ENCODE peak calls at places on chromosomes 12 and 14, in eight cellular contexts. Q is progenitor cell of endocrine pancreas, T is IMR-90, H is spleen, O is activated B cell treated with CpG ODN at 0.5 μM for 24 hours, D is hepatocyte, M is A549, R is choroid plexus epithelial cell. S is an unnamed sample.

GRCh38 chr12:86148071-86148470 is 108.1 kb downstream of the MGAT4C start:
- DNase-seq in R (no peak), T (no peak), M (no peak), D (no peak), O (no peak), H (no peak), Q (no peak), S (peak; percentile 84)

GRCh38 chr14:96192975-96193805 is 11.4 kb upstream of the BDKRB2 start:
- DNase-seq in Q (no peak), T (no peak), M (no peak), R (no peak), D (no peak), O (no peak), H (no peak), S (no peak)

GRCh38 chr12:108849653-108850052 is 7.7 kb downstream of the SSH1 start:
- DNase-seq in M (peak; percentile 47), O (no peak), Q (no peak), H (peak; percentile 22), R (peak; percentile 64), D (no peak), T (no peak), S (no peak)

GRCh38 chr12:122061253-122061652 is 17.3 kb upstream of the MLXIP start:
- DNase-seq in D (no peak), O (no peak), T (no peak), H (no peak), R (no peak), M (no peak), Q (no peak), S (no peak)

GRCh38 chr12:65740873-65741600 is 83.2 kb upstream of the HMGA2 start:
- DNase-seq in D (peak; percentile 89), O (peak; percentile 49), Q (peak; percentile 90), R (peak; percentile 87), H (peak; percentile 76), M (peak; percentile 84), T (peak; percentile 74), S (peak; percentile 87)

GRCh38 chr12:94770777-94771176 is 120.4 kb upstream of the TMCC3 start:
- DNase-seq in O (no peak), D (no peak), R (no peak), H (no peak), Q (no peak), M (no peak), T (no peak), S (no peak)

GRCh38 chr14:91649930-91650329 is 82.0 kb downstream of the CATSPERB start:
- DNase-seq in H (no peak), D (peak; percentile 35), R (peak; percentile 77), O (no peak), T (peak; percentile 49), M (peak; percentile 55), Q (no peak), S (peak; percentile 72)

GRCh38 chr12:104568881-104569280 is 112.1 kb downstream of the CHST11 start:
- DNase-seq in O (no peak), R (no peak), Q (no peak), D (no peak), T (no peak), M (no peak), H (no peak), S (no peak)

GRCh38 chr14:103686831-103687485 is 28.3 kb downstream of the XRCC3 start:
- DNase-seq in Q (no peak), O (no peak), D (no peak), T (peak; percentile 55), R (peak; percentile 87), H (no peak), M (no peak), S (no peak)

GRCh38 chr14:90675399-90675798 is 140.8 kb downstream of the TTC7B start:
- DNase-seq in T (peak; percentile 75), R (no peak), M (no peak), O (no peak), H (no peak), D (no peak), Q (no peak), S (no peak)

DNA sequence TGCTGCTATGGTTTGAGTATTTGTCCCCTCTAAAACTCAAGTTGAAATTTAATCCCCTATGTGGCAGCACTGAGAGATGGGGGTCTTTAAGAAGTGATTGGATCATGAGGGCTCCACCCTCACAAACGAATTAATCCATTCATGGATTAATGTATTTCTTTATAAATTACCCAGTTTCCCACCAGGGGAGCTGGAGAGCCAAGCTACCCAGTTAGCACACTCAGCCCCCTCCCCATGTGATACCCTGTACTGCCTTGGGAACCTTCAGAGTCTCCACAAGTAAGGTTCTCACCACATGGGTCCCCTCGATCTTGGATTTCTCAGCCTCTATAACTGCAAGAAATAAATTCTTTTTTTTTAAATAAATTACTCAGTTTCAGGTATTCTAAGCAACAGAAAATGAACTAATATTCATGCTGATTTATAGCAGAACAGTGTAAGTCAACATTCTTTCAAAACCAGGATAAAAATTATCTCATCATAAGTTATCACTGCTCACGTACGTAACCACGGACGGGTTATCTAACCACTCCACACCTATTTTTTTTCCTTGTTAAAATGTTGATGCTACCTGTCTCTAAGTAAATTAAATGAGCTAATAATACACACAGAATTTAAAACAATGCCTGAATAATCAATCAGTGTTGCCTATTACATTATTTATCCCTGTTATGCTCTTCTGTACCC is 3.6 kb downstream of the NAP1L1 start:
- DNase-seq in O (no peak), R (peak; percentile 20), H (no peak), M (peak; percentile 37), T (no peak), Q (no peak), D (peak; percentile 6), S (no peak)
- TF ChIP-seq CTCF in O (no peak), R (peak; percentile 45), H (no peak), M (no peak), T (peak; percentile 37), Q (peak; percentile 42), D (peak; percentile 4), S (peak; percentile 8)

GRCh38 chr12:57490126-57490525 is 2.3 kb downstream of the MARS1 start:
- DNase-seq in M (no peak), D (no peak), H (peak; percentile 62), Q (no peak), T (no peak), R (no peak), O (no peak), S (no peak)

GRCh38 chr12:57487597-57488396 is at the start of gene MARS1:
- DNase-seq in D (peak; percentile 97), O (peak; percentile 83), M (peak; percentile 98), H (peak; percentile 98), T (peak; percentile 96), Q (peak; percentile 72), R (peak; percentile 97), S (peak; percentile 98)

GRCh38 chr12:57489157-57489641 is 1.3 kb downstream of the MARS1 start:
- DNase-seq in M (no peak), Q (no peak), H (peak; percentile 49), R (peak; percentile 23), D (no peak), O (no peak), T (peak; percentile 55), S (no peak)

GRCh38 chr12:57488397-57489156 is 709 bp downstream of the MARS1 start:
- DNase-seq in Q (no peak), H (peak; percentile 64), T (peak; percentile 35), R (peak; percentile 39), O (no peak), D (no peak), M (no peak), S (no peak)

GRCh38 chr12:57491393-57492280 is 3.8 kb downstream of the MARS1 start:
- DNase-seq in D (no peak), Q (no peak), M (peak; percentile 56), R (no peak), O (no peak), H (peak; percentile 25), T (no peak), S (no peak)
- TF ChIP-seq CTCF in D (peak; percentile 8), Q (no peak), M (no peak), R (peak; percentile 29), O (no peak), H (no peak), T (peak; percentile 14), S (no peak)

GRCh38 chr12:11891350-11892064 is 179.2 kb upstream of the BCL2L14 start:
- DNase-seq in T (no peak), O (no peak), D (no peak), R (no peak), M (no peak), H (no peak), Q (no peak), S (no peak)

GRCh38 chr12:11895421-11896064 is 175.2 kb upstream of the BCL2L14 start:
- DNase-seq in R (no peak), D (no peak), O (no peak), Q (no peak), M (no peak), H (no peak), T (no peak), S (no peak)

GRCh38 chr12:11893998-11894397 is 176.7 kb upstream of the BCL2L14 start:
- DNase-seq in O (no peak), M (no peak), Q (no peak), T (no peak), H (no peak), D (no peak), R (no peak), S (no peak)

GRCh38 chr12:11894890-11895289 is 175.8 kb upstream of the BCL2L14 start:
- DNase-seq in O (no peak), D (no peak), R (no peak), M (no peak), Q (no peak), H (no peak), T (no peak), S (no peak)

DNA sequence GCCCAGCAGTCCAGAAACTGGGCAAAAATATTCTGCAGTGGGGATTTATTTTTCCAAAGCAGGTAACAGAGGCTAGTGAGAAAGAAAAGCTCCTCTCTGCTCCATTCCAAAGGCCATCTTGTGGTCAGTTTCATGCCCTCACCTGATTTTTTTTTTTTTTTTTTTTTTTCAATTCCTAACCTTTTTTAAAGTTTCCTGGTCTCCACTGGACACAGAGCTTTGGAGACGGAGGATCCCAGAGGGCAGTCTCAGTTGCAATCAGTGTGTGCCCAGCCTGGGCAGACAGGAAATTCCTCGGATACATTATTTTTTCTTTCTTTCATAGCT is 178.7 kb upstream of the BCL2L14 start:
- DNase-seq in H (no peak), T (no peak), Q (no peak), M (peak; percentile 18), O (no peak), R (no peak), D (no peak), S (no peak)
- TF ChIP-seq CTCF in H (no peak), T (no peak), Q (peak; percentile 60), M (no peak), O (no peak), R (peak; percentile 36), D (peak; percentile 22), S (no peak)

GRCh38 chr12:6368906-6369525 is 6.3 kb downstream of the SCNN1A start:
- DNase-seq in H (peak; percentile 60), D (no peak), Q (no peak), M (no peak), R (no peak), T (no peak), O (no peak), S (no peak)

GRCh38 chr12:6369916-6370575 is 5.3 kb downstream of the SCNN1A start:
- DNase-seq in M (peak; percentile 60), D (no peak), O (no peak), R (peak; percentile 39), Q (no peak), T (no peak), H (peak; percentile 45), S (no peak)

GRCh38 chr12:6370576-6370935 is 4.8 kb downstream of the SCNN1A start:
- DNase-seq in O (no peak), T (no peak), H (peak; percentile 45), M (no peak), D (no peak), Q (no peak), R (peak; percentile 27), S (no peak)

GRCh38 chr12:6367969-6368892 is 7.1 kb downstream of the SCNN1A start:
- DNase-seq in M (peak; percentile 67), T (no peak), H (peak; percentile 41), Q (no peak), O (no peak), D (no peak), R (no peak), S (no peak)

GRCh38 chr12:6367065-6367968 is 8.0 kb downstream of the SCNN1A start:
- DNase-seq in Q (no peak), T (peak; percentile 28), M (peak; percentile 77), D (no peak), H (peak; percentile 72), O (no peak), R (peak; percentile 74), S (no peak)
- TF ChIP-seq CTCF in Q (no peak), T (peak; percentile 17), M (no peak), D (peak; percentile 32), H (no peak), O (no peak), R (peak; percentile 49), S (peak; percentile 23)